ENCODE peak calls at places on chromosome 4, in seven cellular contexts. C is hepatocyte, O is PC-3, H is HCT116, V is GM23248, Z is MM.1S, Y is SK-N-SH. X is an unnamed sample.

GRCh38 chr4:40190880-40191815 is 5.7 kb upstream of the RHOH start:
- DNase-seq in C (peak; percentile 19), O (peak; percentile 78), H (no peak), Z (peak; percentile 57), V (no peak), Y (no peak), X (peak; percentile 73)

GRCh38 chr4:115929373-115929772 is 816.0 kb upstream of the NDST4 start:
- DNase-seq in Y (no peak), O (no peak), V (no peak), H (no peak), Z (no peak), C (no peak), X (no peak)

GRCh38 chr4:85482000-85482738 is 7.2 kb downstream of the ARHGAP24 start:
- DNase-seq in V (no peak), O (no peak), H (no peak), Z (no peak), C (no peak), Y (no peak), X (no peak)

GRCh38 chr4:41934813-41935651 is at the start of gene TMEM33:
- DNase-seq in C (peak; percentile 92), H (peak; percentile 90), Y (peak; percentile 88), O (peak; percentile 85), V (peak; percentile 93), Z (peak; percentile 91), X (peak; percentile 90)

GRCh38 chr4:70992354-70992753 is 1.1 kb upstream of the DCK start:
- DNase-seq in C (peak; percentile 16), O (peak; percentile 27), V (no peak), Y (no peak), H (peak; percentile 23), Z (no peak), X (peak; percentile 63)

GRCh38 chr4:10063544-10064300 is 42.4 kb upstream of the SLC2A9 start:
- DNase-seq in Y (no peak), C (peak; percentile 76), V (peak; percentile 88), H (peak; percentile 13), O (peak; percentile 44), Z (no peak), X (no peak)

GRCh38 chr4:140158234-140159030 is 4.4 kb upstream of the MAML3 start:
- DNase-seq in C (no peak), H (no peak), O (peak; percentile 26), V (no peak), Z (no peak), Y (peak; percentile 46), X (peak; percentile 13)

GRCh38 chr4:82774711-82775171 is 23.9 kb downstream of the SCD5 start:
- DNase-seq in H (no peak), O (no peak), Y (no peak), V (peak; percentile 71), Z (no peak), C (no peak), X (no peak)

GRCh38 chr4:98929341-98930267 is 671 bp upstream of the EIF4E start:
- DNase-seq in H (peak; percentile 94), Z (peak; percentile 64), Y (peak; percentile 68), C (peak; percentile 73), V (peak; percentile 99), O (peak; percentile 95), X (peak; percentile 24)

GRCh38 chr4:80788798-80789197 is 241.7 kb upstream of the BMP3 start:
- DNase-seq in H (no peak), O (no peak), C (peak; percentile 8), Z (no peak), V (peak; percentile 12), Y (no peak), X (peak; percentile 44)

GRCh38 chr4:158068063-158068462 is 104.8 kb downstream of the GASK1B start:
- DNase-seq in H (no peak), Z (no peak), V (peak; percentile 23), O (no peak), Y (no peak), C (no peak), X (no peak)

GRCh38 chr4:12137556-12137955 is 708.9 kb upstream of the HS3ST1 start:
- DNase-seq in V (no peak), C (no peak), Y (no peak), Z (no peak), O (no peak), H (no peak), X (no peak)

GRCh38 chr4:156422576-156422975 is 468.9 kb upstream of the CTSO start:
- DNase-seq in O (no peak), V (peak; percentile 48), Z (no peak), Y (no peak), H (no peak), C (no peak), X (no peak)

GRCh38 chr4:158914178-158914577 is 145.4 kb downstream of the FNIP2 start:
- DNase-seq in O (peak; percentile 79), H (no peak), C (no peak), Y (no peak), V (peak; percentile 95), Z (no peak), X (no peak)

GRCh38 chr4:116020141-116020722 is 906.8 kb upstream of the NDST4 start:
- DNase-seq in Y (no peak), V (no peak), O (no peak), C (no peak), H (peak; percentile 27), Z (no peak), X (peak; percentile 13)

GRCh38 chr4:174526731-174527130 is 4.4 kb upstream of the HPGD start:
- DNase-seq in V (no peak), C (no peak), Z (no peak), O (no peak), Y (no peak), H (no peak), X (no peak)

GRCh38 chr4:6152879-6153705 is 47.3 kb downstream of the JAKMIP1 start:
- DNase-seq in V (no peak), Z (no peak), O (no peak), Y (no peak), H (no peak), C (no peak), X (no peak)

GRCh38 chr4:90317785-90318184 is 190.6 kb downstream of the CCSER1 start:
- DNase-seq in Z (no peak), C (no peak), H (peak; percentile 86), V (peak; percentile 85), Y (no peak), O (peak; percentile 77), X (no peak)

GRCh38 chr4:47733506-47733905 is 104.4 kb downstream of the CORIN start:
- DNase-seq in C (peak; percentile 12), Y (no peak), Z (no peak), V (no peak), O (no peak), H (no peak), X (no peak)

GRCh38 chr4:180766903-180767302 is 1476.3 kb upstream of the TENM3 start:
- DNase-seq in O (no peak), C (no peak), Y (no peak), Z (no peak), V (no peak), H (no peak), X (no peak)

GRCh38 chr4:56739104-56739777 is 58.1 kb upstream of the HOPX start:
- DNase-seq in Z (no peak), V (peak; percentile 44), O (peak; percentile 15), H (no peak), Y (no peak), C (no peak), X (no peak)

GRCh38 chr4:139617702-139618490 is 47.7 kb upstream of the MGST2 start:
- DNase-seq in C (no peak), V (peak; percentile 61), O (peak; percentile 48), Y (no peak), Z (peak; percentile 36), H (peak; percentile 37), X (peak; percentile 41)

DNA sequence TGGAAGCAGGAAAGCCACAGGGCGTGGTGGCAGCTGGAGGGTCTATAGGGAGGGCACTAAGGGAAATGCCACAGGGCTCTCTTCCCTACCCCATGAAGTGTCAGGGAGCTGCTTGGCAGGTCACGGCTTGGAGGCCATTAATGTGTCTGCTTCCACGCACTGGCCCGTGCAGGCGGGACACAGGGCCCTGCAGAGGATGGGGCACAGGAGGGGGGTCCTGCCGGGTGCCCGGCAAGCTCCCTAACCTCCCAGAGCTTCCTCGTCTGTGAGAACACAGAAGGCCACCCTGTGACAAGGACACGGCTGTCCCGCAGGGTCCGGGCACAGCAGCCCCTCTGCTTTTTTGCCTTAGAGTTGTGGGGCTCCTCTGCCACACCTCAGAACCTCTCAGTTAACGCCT is 25.5 kb downstream of the FAM53A start:
- DNase-seq in Y (no peak), V (no peak), H (no peak), O (no peak), Z (no peak), C (no peak), X (no peak)
- H3K9me2 ChIP-seq in Y (no peaks in the 10 kb centered on the region), V (no peaks in the 10 kb centered on the region), H (no peaks in the 10 kb centered on the region), O (no peaks in the 10 kb centered on the region), Z (no peaks in the 10 kb centered on the region), C (no peaks in the 10 kb centered on the region), X (no peaks in the 10 kb centered on the region)

DNA sequence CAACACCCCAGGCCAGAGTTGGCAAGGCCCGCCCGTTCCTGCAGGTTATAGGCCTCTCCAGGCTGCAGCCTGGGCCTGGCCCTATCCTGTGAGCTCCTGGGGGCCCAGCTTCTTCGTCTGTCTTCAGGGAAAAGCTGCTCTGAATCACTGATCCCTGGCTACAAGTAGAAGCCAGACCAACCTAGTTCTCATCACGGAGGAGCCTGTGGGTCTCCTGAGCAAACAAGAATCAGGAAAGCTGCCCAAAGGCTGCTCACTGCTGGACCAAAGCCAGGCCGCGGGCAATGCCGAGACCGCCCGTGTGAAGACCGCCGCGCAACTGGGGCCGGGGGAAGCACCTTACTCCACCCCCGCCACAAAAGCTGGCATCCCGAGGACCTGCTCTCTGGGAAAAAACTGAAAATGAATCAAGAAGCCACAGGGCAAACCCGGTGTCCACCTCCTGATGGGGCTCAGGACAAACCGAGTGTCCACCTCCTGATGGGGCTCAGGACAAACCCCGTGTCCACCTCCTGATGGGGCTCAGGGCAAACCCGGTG is 12.8 kb downstream of the CTBP1 start:
- DNase-seq in H (no peak), C (no peak), Z (no peak), Y (no peak), O (no peak), V (no peak), X (no peak)
- H4K20me1 ChIP-seq in H (no peaks in the 10 kb centered on the region), C (peaks cover 55% of the 10 kb centered on the region), Z (no peaks in the 10 kb centered on the region), Y (peaks cover 43% of the 10 kb centered on the region), O (no peaks in the 10 kb centered on the region), V (peaks cover 6% of the 10 kb centered on the region), X (no peaks in the 10 kb centered on the region)

DNA sequence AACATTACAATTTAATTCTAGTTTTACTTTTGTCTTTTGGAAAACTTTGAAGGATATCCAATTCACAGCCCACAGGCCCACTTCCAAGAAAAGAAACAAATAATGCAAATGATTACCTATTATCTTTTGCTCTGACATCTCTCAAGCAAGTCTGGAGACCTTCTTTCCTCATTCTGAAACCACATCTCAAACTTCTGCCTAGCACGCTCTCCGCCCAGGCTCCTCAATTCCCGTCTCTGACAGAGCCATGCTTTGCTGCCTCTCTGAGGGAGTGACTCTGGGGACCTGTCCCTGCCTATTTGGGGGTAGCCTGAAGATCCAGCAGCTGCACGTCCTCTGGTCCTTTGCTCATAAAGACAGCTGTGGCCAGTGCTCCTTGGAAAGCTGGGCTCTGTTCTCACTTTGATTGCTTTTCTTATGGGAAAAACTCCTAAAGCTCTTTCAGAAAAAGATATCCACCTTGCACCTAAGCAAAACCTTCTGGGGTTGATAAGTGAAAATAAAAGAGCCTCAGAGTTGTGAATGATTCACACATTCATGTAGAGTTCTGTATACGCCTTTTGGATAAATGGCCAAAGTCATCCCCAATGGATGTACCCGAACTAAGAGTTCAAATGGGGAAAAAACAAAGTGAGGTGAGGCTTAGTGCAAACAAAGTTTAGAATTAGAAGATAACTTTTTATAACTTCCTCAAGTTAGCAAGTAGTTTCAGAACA is 72.4 kb upstream of the TNIP3 start:
- DNase-seq in C (no peak), Z (no peak), V (no peak), O (no peak), H (no peak), Y (no peak), X (no peak)
- TF ChIP-seq EZH2phosphoT487 in C (no peak), Z (no peak), V (no peak), O (no peak), H (no peak), Y (no peak), X (no peak)

GRCh38 chr4:94506822-94507221 is 55.1 kb downstream of the PDLIM5 start:
- DNase-seq in V (no peak), H (no peak), Z (no peak), O (no peak), C (no peak), Y (no peak), X (no peak)
- H3K9me2 ChIP-seq in V (no peaks in the 10 kb centered on the region), H (no peaks in the 10 kb centered on the region), Z (no peaks in the 10 kb centered on the region), O (no peaks in the 10 kb centered on the region), C (no peaks in the 10 kb centered on the region), Y (no peaks in the 10 kb centered on the region), X (no peaks in the 10 kb centered on the region)

X was measured in OCI-LY7.